ENCODE peak calls at places on chromosomes 4 and X, in eight cellular contexts. One of them, this sample, is unnamed.

GRCh38 chrX:79361192-79361870 is 5.8 kb downstream of the ITM2A start:
- DNase-seq in CD8-positive, alpha-beta T cell: no peak
- DNase-seq in gastrocnemius medialis: no peak
- DNase-seq in HCT116: no peak
- DNase-seq in left lung: no peak
- DNase-seq in heart left ventricle: no peak
- DNase-seq in tibial artery: no peak
- DNase-seq in uterus: no peak
- DNase-seq in this sample: no peak

GRCh38 chr4:23930750-23931488 is 41.1 kb upstream of the PPARGC1A start:
- DNase-seq in CD8-positive, alpha-beta T cell: no peak
- DNase-seq in gastrocnemius medialis: peak; percentile 97
- DNase-seq in HCT116: no peak
- DNase-seq in left lung: peak; percentile 63
- DNase-seq in heart left ventricle: peak; percentile 83
- DNase-seq in tibial artery: peak; percentile 75
- DNase-seq in uterus: peak; percentile 19
- DNase-seq in this sample: no peak

GRCh38 chr4:181569553-181569952 is 673.6 kb upstream of the TENM3 start:
- DNase-seq in CD8-positive, alpha-beta T cell: no peak
- DNase-seq in gastrocnemius medialis: no peak
- DNase-seq in HCT116: peak; percentile 19
- DNase-seq in left lung: no peak
- DNase-seq in heart left ventricle: no peak
- DNase-seq in tibial artery: no peak
- DNase-seq in uterus: no peak
- DNase-seq in this sample: no peak

GRCh38 chr4:159103406-159104131 is 690 bp downstream of the RAPGEF2 start:
- DNase-seq in CD8-positive, alpha-beta T cell: peak; percentile 40
- DNase-seq in gastrocnemius medialis: peak; percentile 36
- DNase-seq in HCT116: no peak
- DNase-seq in left lung: peak; percentile 60
- DNase-seq in heart left ventricle: peak; percentile 70
- DNase-seq in tibial artery: peak; percentile 33
- DNase-seq in uterus: peak; percentile 31
- DNase-seq in this sample: peak; percentile 17

GRCh38 chrX:137166591-137166990 is 132.8 kb upstream of the GPR101 start:
- DNase-seq in CD8-positive, alpha-beta T cell: no peak
- DNase-seq in gastrocnemius medialis: no peak
- DNase-seq in HCT116: no peak
- DNase-seq in left lung: no peak
- DNase-seq in heart left ventricle: no peak
- DNase-seq in tibial artery: no peak
- DNase-seq in uterus: no peak
- DNase-seq in this sample: no peak

GRCh38 chrX:18354369-18355329 is at the start of gene SCML2:
- DNase-seq in CD8-positive, alpha-beta T cell: peak; percentile 19
- DNase-seq in gastrocnemius medialis: no peak
- DNase-seq in HCT116: no peak
- DNase-seq in left lung: peak; percentile 37
- DNase-seq in heart left ventricle: peak; percentile 21
- DNase-seq in tibial artery: peak; percentile 22
- DNase-seq in uterus: peak; percentile 20
- DNase-seq in this sample: no peak

GRCh38 chr4:139267301-139267700 is 12.7 kb downstream of the MGARP start:
- DNase-seq in CD8-positive, alpha-beta T cell: no peak
- DNase-seq in gastrocnemius medialis: no peak
- DNase-seq in HCT116: no peak
- DNase-seq in left lung: no peak
- DNase-seq in heart left ventricle: no peak
- DNase-seq in tibial artery: no peak
- DNase-seq in uterus: no peak
- DNase-seq in this sample: no peak

GRCh38 chr4:182680196-182680771 is 236.9 kb downstream of the DCTD start:
- DNase-seq in CD8-positive, alpha-beta T cell: no peak
- DNase-seq in gastrocnemius medialis: no peak
- DNase-seq in HCT116: no peak
- DNase-seq in left lung: no peak
- DNase-seq in heart left ventricle: peak; percentile 36
- DNase-seq in tibial artery: no peak
- DNase-seq in uterus: no peak
- DNase-seq in this sample: no peak

GRCh38 chr4:134807231-134807745 is 605.7 kb upstream of the PABPC4L start:
- DNase-seq in CD8-positive, alpha-beta T cell: no peak
- DNase-seq in gastrocnemius medialis: no peak
- DNase-seq in HCT116: no peak
- DNase-seq in left lung: no peak
- DNase-seq in heart left ventricle: no peak
- DNase-seq in tibial artery: no peak
- DNase-seq in uterus: no peak
- DNase-seq in this sample: no peak

GRCh38 chr4:81504685-81505598 is 33.2 kb upstream of the RASGEF1B start:
- DNase-seq in CD8-positive, alpha-beta T cell: peak; percentile 67
- DNase-seq in gastrocnemius medialis: peak; percentile 31
- DNase-seq in HCT116: no peak
- DNase-seq in left lung: peak; percentile 84
- DNase-seq in heart left ventricle: peak; percentile 59
- DNase-seq in tibial artery: peak; percentile 84
- DNase-seq in uterus: peak; percentile 65
- DNase-seq in this sample: peak; percentile 62

GRCh38 chrX:1210844-1211243 is 1.6 kb downstream of the CRLF2 start:
- DNase-seq in CD8-positive, alpha-beta T cell: no peak
- DNase-seq in gastrocnemius medialis: no peak
- DNase-seq in HCT116: no peak
- DNase-seq in left lung: no peak
- DNase-seq in heart left ventricle: no peak
- DNase-seq in tibial artery: no peak
- DNase-seq in uterus: no peak
- DNase-seq in this sample: no peak

GRCh38 chr4:89172865-89173264 is 61.5 kb downstream of the TIGD2 start:
- DNase-seq in CD8-positive, alpha-beta T cell: no peak
- DNase-seq in gastrocnemius medialis: no peak
- DNase-seq in HCT116: no peak
- DNase-seq in left lung: no peak
- DNase-seq in heart left ventricle: no peak
- DNase-seq in tibial artery: no peak
- DNase-seq in uterus: no peak
- DNase-seq in this sample: no peak

GRCh38 chrX:43836435-43837184 is 45.6 kb downstream of the MAOB start:
- DNase-seq in CD8-positive, alpha-beta T cell: no peak
- DNase-seq in gastrocnemius medialis: no peak
- DNase-seq in HCT116: peak; percentile 7
- DNase-seq in left lung: no peak
- DNase-seq in heart left ventricle: no peak
- DNase-seq in tibial artery: no peak
- DNase-seq in uterus: no peak
- DNase-seq in this sample: no peak

GRCh38 chr4:76585897-76586360 is 150.9 kb downstream of the SHROOM3 start:
- DNase-seq in CD8-positive, alpha-beta T cell: peak; percentile 5
- DNase-seq in gastrocnemius medialis: no peak
- DNase-seq in HCT116: peak; percentile 81
- DNase-seq in left lung: peak; percentile 88
- DNase-seq in heart left ventricle: peak; percentile 78
- DNase-seq in tibial artery: peak; percentile 69
- DNase-seq in uterus: peak; percentile 29
- DNase-seq in this sample: no peak

GRCh38 chr4:68859655-68860054 is 43.9 kb downstream of the UGT2B10 start:
- DNase-seq in CD8-positive, alpha-beta T cell: no peak
- DNase-seq in gastrocnemius medialis: no peak
- DNase-seq in HCT116: no peak
- DNase-seq in left lung: no peak
- DNase-seq in heart left ventricle: no peak
- DNase-seq in tibial artery: no peak
- DNase-seq in uterus: no peak
- DNase-seq in this sample: no peak

GRCh38 chr4:43776371-43776770 is 672.2 kb downstream of the KCTD8 start:
- DNase-seq in CD8-positive, alpha-beta T cell: no peak
- DNase-seq in gastrocnemius medialis: no peak
- DNase-seq in HCT116: no peak
- DNase-seq in left lung: no peak
- DNase-seq in heart left ventricle: no peak
- DNase-seq in tibial artery: no peak
- DNase-seq in uterus: no peak
- DNase-seq in this sample: no peak

GRCh38 chr4:84912741-84913140 is 53.7 kb downstream of the WDFY3 start:
- DNase-seq in CD8-positive, alpha-beta T cell: no peak
- DNase-seq in gastrocnemius medialis: no peak
- DNase-seq in HCT116: no peak
- DNase-seq in left lung: no peak
- DNase-seq in heart left ventricle: no peak
- DNase-seq in tibial artery: no peak
- DNase-seq in uterus: no peak
- DNase-seq in this sample: no peak

GRCh38 chr4:145061325-145061920 is 36.6 kb downstream of the ANAPC10 start:
- DNase-seq in CD8-positive, alpha-beta T cell: no peak
- DNase-seq in gastrocnemius medialis: no peak
- DNase-seq in HCT116: peak; percentile 49
- DNase-seq in left lung: no peak
- DNase-seq in heart left ventricle: no peak
- DNase-seq in tibial artery: no peak
- DNase-seq in uterus: no peak
- DNase-seq in this sample: no peak

DNA sequence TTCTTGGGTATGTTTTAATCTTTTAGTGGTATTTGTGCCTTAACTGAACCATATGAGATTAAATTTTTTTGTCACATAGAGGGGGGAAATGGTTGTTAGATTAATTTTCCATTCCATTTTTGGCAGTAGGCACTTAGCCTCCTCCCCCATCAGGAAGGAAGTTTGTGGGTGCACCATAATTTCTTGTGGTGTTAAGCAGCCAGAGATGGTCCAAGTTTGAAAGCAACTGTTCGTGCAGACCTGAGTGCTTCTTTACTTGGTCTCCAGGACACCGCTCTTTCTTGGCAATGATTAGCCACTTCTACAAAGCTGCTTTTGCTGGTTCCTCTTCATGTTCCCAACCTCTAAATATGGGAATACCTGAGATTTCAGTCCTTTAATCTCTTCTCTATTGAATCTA is 92.6 kb upstream of the RPL34 start:
- DNase-seq in CD8-positive, alpha-beta T cell: no peak
- DNase-seq in gastrocnemius medialis: no peak
- DNase-seq in HCT116: no peak
- DNase-seq in left lung: no peak
- DNase-seq in heart left ventricle: no peak
- DNase-seq in tibial artery: no peak
- DNase-seq in uterus: no peak
- DNase-seq in this sample: no peak
- H3K4me1 ChIP-seq in CD8-positive, alpha-beta T cell: peaks cover 66% of the 10 kb centered on the region
- H3K4me1 ChIP-seq in gastrocnemius medialis: no peaks in the 10 kb centered on the region
- H3K4me1 ChIP-seq in HCT116: no peaks in the 10 kb centered on the region
- H3K4me1 ChIP-seq in left lung: no peaks in the 10 kb centered on the region
- H3K4me1 ChIP-seq in heart left ventricle: no peaks in the 10 kb centered on the region
- H3K4me1 ChIP-seq in tibial artery: no peaks in the 10 kb centered on the region
- H3K4me1 ChIP-seq in uterus: no peaks in the 10 kb centered on the region
- H3K4me1 ChIP-seq in this sample: peaks cover 24% of the 10 kb centered on the region

GRCh38 chr4:47873877-47874571 is 36.2 kb upstream of the CORIN start:
- DNase-seq in CD8-positive, alpha-beta T cell: no peak
- DNase-seq in gastrocnemius medialis: no peak
- DNase-seq in HCT116: no peak
- DNase-seq in left lung: no peak
- DNase-seq in heart left ventricle: no peak
- DNase-seq in tibial artery: no peak
- DNase-seq in uterus: no peak
- DNase-seq in this sample: no peak
- H3K36me3 ChIP-seq in CD8-positive, alpha-beta T cell: peaks cover 19% of the 10 kb centered on the region
- H3K36me3 ChIP-seq in gastrocnemius medialis: peaks cover 64% of the 10 kb centered on the region
- H3K36me3 ChIP-seq in HCT116: peaks cover 51% of the 10 kb centered on the region
- H3K36me3 ChIP-seq in left lung: no peaks in the 10 kb centered on the region
- H3K36me3 ChIP-seq in heart left ventricle: peaks cover 67% of the 10 kb centered on the region
- H3K36me3 ChIP-seq in tibial artery: peaks cover 82% of the 10 kb centered on the region
- H3K36me3 ChIP-seq in uterus: no peaks in the 10 kb centered on the region
- H3K36me3 ChIP-seq in this sample: peaks cover 19% of the 10 kb centered on the region

DNA sequence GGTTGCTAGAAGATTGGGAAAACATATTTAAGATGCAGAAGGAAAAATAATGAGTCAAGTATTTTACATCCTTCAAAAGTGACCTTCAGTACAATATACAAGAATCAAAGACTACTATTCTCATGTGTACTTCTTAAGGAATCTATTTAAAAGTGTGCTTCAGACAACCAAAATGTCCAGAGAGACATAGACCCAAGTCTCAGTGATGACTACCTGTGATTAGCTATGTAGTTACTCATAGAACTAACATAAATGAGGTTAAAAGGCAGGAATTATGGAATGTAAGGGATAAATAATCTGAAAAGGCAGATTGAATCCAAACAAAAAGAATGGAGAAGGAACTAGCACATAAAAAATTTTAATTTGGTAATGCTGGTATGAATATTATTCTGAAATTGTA is 634.7 kb upstream of the FAM241A start:
- DNase-seq in CD8-positive, alpha-beta T cell: no peak
- DNase-seq in gastrocnemius medialis: no peak
- DNase-seq in HCT116: no peak
- DNase-seq in left lung: no peak
- DNase-seq in heart left ventricle: no peak
- DNase-seq in tibial artery: no peak
- DNase-seq in uterus: no peak
- DNase-seq in this sample: no peak
- H3K4me3 ChIP-seq in CD8-positive, alpha-beta T cell: no peak overlapping the region
- H3K4me3 ChIP-seq in gastrocnemius medialis: no peak overlapping the region
- H3K4me3 ChIP-seq in HCT116: no peak overlapping the region
- H3K4me3 ChIP-seq in left lung: no peak overlapping the region
- H3K4me3 ChIP-seq in heart left ventricle: no peak overlapping the region
- H3K4me3 ChIP-seq in tibial artery: no peak overlapping the region
- H3K4me3 ChIP-seq in uterus: no peak overlapping the region
- H3K4me3 ChIP-seq in this sample: no peak overlapping the region

GRCh38 chr4:10102193-10102980 is 14.2 kb downstream of the WDR1 start:
- DNase-seq in CD8-positive, alpha-beta T cell: no peak
- DNase-seq in gastrocnemius medialis: peak; percentile 55
- DNase-seq in HCT116: no peak
- DNase-seq in left lung: no peak
- DNase-seq in heart left ventricle: no peak
- DNase-seq in tibial artery: no peak
- DNase-seq in uterus: no peak
- DNase-seq in this sample: no peak

GRCh38 chr4:10101559-10102192 is 14.9 kb downstream of the WDR1 start:
- DNase-seq in CD8-positive, alpha-beta T cell: no peak
- DNase-seq in gastrocnemius medialis: peak; percentile 47
- DNase-seq in HCT116: no peak
- DNase-seq in left lung: no peak
- DNase-seq in heart left ventricle: peak; percentile 32
- DNase-seq in tibial artery: no peak
- DNase-seq in uterus: no peak
- DNase-seq in this sample: no peak

GRCh38 chr4:10104991-10105276 is 11.7 kb downstream of the WDR1 start:
- DNase-seq in CD8-positive, alpha-beta T cell: no peak
- DNase-seq in gastrocnemius medialis: no peak
- DNase-seq in HCT116: no peak
- DNase-seq in left lung: no peak
- DNase-seq in heart left ventricle: no peak
- DNase-seq in tibial artery: no peak
- DNase-seq in uterus: no peak
- DNase-seq in this sample: no peak

GRCh38 chr4:10104211-10104990 is 12.2 kb downstream of the WDR1 start:
- DNase-seq in CD8-positive, alpha-beta T cell: no peak
- DNase-seq in gastrocnemius medialis: no peak
- DNase-seq in HCT116: no peak
- DNase-seq in left lung: no peak
- DNase-seq in heart left ventricle: no peak
- DNase-seq in tibial artery: no peak
- DNase-seq in uterus: no peak
- DNase-seq in this sample: no peak

GRCh38 chr4:10102981-10103330 is 13.6 kb downstream of the WDR1 start:
- DNase-seq in CD8-positive, alpha-beta T cell: no peak
- DNase-seq in gastrocnemius medialis: no peak
- DNase-seq in HCT116: no peak
- DNase-seq in left lung: no peak
- DNase-seq in heart left ventricle: no peak
- DNase-seq in tibial artery: no peak
- DNase-seq in uterus: no peak
- DNase-seq in this sample: no peak
- H3K4me1 ChIP-seq in CD8-positive, alpha-beta T cell: peaks cover 97% of the 10 kb centered on the region
- H3K4me1 ChIP-seq in gastrocnemius medialis: peaks cover 98% of the 10 kb centered on the region
- H3K4me1 ChIP-seq in HCT116: peaks cover 26% of the 10 kb centered on the region
- H3K4me1 ChIP-seq in left lung: peaks cover 35% of the 10 kb centered on the region
- H3K4me1 ChIP-seq in heart left ventricle: peaks cover 92% of the 10 kb centered on the region
- H3K4me1 ChIP-seq in tibial artery: peaks cover 89% of the 10 kb centered on the region
- H3K4me1 ChIP-seq in uterus: peaks cover 35% of the 10 kb centered on the region
- H3K4me1 ChIP-seq in this sample: peaks cover 70% of the 10 kb centered on the region

This sample was measured in effector memory CD4-positive, alpha-beta T cell.